ENCODE peak calls at places on chromosomes 11 and 22, in five cellular contexts. Y, G, Q, N and T are unnamed samples.

GRCh38 chr11:2570841-2571597 is 126.2 kb downstream of the KCNQ1 start:
- DNase-seq in G (no peak), N (peak; percentile 46), Y (peak; percentile 7), Q (no peak), T (no peak)

GRCh38 chr11:130671801-130672700 is 223.6 kb downstream of the ADAMTS15 start:
- DNase-seq in Q (peak; percentile 83), N (no peak), Y (peak; percentile 66), G (peak; percentile 13), T (peak; percentile 86)

GRCh38 chr11:94519478-94520084 is 7.3 kb downstream of the C11orf97 start:
- DNase-seq in Q (no peak), G (no peak), Y (no peak), N (no peak), T (no peak)

GRCh38 chr22:48639896-48640732 is 1187.6 kb downstream of the BRD1 start:
- DNase-seq in Y (no peak), Q (no peak), N (no peak), G (no peak), T (no peak)

GRCh38 chr11:107577312-107577711 is 11.8 kb upstream of the ALKBH8 start:
- DNase-seq in Q (no peak), G (no peak), Y (no peak), N (no peak), T (no peak)

GRCh38 chr11:61890536-61891330 is 612 bp downstream of the FADS3 start:
- DNase-seq in Y (peak; percentile 74), Q (peak; percentile 48), N (peak; percentile 75), G (peak; percentile 50), T (peak; percentile 52)

GRCh38 chr22:42842658-42843370 is 14.3 kb downstream of the ARFGAP3 start:
- DNase-seq in N (no peak), Y (no peak), G (no peak), Q (no peak), T (no peak)

GRCh38 chr22:28029201-28029948 is 110.3 kb upstream of the PITPNB start:
- DNase-seq in Q (peak; percentile 70), G (peak; percentile 35), N (no peak), Y (peak; percentile 92), T (peak; percentile 64)

GRCh38 chr22:47274196-47274595 is 511.7 kb downstream of the TBC1D22A start:
- DNase-seq in G (no peak), N (peak; percentile 29), Y (no peak), Q (no peak), T (no peak)

GRCh38 chr11:115716577-115717214 is 212.5 kb upstream of the CADM1 start:
- DNase-seq in G (no peak), Y (no peak), N (no peak), Q (peak; percentile 28), T (peak; percentile 33)

GRCh38 chr11:10625281-10625981 is 57.0 kb upstream of the LYVE1 start:
- DNase-seq in Y (no peak), G (no peak), Q (no peak), N (no peak), T (no peak)

GRCh38 chr22:46159212-46159611 is 8.9 kb downstream of the PPARA start:
- DNase-seq in N (no peak), Y (no peak), Q (no peak), G (no peak), T (no peak)
- H3K4me1 ChIP-seq in N (peaks cover 9% of the 10 kb centered on the region), Y (peaks cover 37% of the 10 kb centered on the region), Q (peaks cover 8% of the 10 kb centered on the region), G (peaks cover 11% of the 10 kb centered on the region), T (no peaks in the 10 kb centered on the region)

DNA sequence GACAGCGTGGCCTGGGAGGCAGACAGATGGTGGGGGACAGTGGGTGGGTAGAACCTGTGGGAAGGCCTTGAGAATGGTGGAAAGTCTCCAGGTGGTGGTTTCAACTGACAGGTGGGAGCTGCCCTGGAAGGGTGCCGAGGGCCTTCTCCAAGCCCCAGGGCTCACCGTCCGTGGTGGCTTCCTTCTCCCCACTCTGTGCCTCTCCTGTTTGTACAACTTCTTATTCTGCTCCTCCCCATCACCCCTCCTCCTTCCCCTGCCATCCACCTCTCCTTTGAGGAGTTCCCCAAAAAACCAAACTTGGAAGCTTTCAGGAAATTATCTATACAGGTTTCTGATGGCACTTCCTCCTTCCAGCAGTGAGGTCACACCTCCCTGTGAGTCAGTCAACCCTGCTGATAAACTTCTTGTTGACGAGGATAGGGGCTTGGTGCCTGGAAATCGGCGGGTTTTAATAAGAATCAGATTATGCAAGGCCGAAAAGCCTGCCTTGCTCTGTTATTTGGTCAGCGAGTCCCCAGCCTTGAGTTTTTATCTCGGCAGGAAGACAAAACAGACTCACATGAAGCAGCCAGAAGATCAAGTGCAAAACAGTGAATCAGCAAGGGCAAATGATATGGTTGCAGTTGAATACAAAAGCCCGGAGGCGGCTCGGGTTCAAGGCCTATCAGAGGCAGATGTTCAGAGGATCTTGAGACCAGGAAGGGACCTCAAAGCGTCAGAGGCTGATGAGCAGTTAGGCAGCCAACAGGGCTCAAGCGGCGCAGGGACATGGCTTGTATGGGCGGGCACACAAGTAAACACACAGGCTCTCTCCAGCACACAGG is 9.5 kb upstream of the ST3GAL4 start:
- DNase-seq in Y (peak; percentile 69), Q (peak; percentile 58), N (peak; percentile 58), G (no peak), T (peak; percentile 68)
- H3K4me1 ChIP-seq in Y (peaks cover 38% of the 10 kb centered on the region), Q (peaks cover 44% of the 10 kb centered on the region), N (no peaks in the 10 kb centered on the region), G (peaks cover 29% of the 10 kb centered on the region), T (peaks cover 70% of the 10 kb centered on the region)

DNA sequence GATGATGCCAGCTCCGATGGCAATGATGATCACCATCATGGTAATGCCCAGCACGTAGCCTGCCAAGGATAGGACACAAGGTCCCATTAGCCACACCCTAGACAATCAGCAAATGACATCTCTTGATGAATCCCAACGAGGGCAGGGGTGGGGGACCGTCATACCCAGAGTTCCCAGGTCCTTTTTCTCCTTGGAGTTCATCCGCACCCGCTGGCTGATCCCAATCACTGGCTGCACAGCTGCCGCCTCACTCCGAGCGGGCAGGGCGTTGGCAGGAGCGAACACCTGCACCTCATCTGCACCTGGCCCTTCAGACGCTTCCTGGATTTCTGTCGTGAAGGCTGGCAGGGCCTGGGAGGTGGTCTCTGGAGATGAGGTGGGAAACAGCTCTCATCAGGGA is 3.0 kb downstream of the PIK3IP1 start:
- DNase-seq in N (peak; percentile 86), Y (no peak), Q (no peak), G (no peak), T (no peak)
- H3K4me1 ChIP-seq in N (peaks cover 33% of the 10 kb centered on the region), Y (peaks cover 33% of the 10 kb centered on the region), Q (peaks cover 36% of the 10 kb centered on the region), G (peaks cover 17% of the 10 kb centered on the region), T (peaks cover 56% of the 10 kb centered on the region)

DNA sequence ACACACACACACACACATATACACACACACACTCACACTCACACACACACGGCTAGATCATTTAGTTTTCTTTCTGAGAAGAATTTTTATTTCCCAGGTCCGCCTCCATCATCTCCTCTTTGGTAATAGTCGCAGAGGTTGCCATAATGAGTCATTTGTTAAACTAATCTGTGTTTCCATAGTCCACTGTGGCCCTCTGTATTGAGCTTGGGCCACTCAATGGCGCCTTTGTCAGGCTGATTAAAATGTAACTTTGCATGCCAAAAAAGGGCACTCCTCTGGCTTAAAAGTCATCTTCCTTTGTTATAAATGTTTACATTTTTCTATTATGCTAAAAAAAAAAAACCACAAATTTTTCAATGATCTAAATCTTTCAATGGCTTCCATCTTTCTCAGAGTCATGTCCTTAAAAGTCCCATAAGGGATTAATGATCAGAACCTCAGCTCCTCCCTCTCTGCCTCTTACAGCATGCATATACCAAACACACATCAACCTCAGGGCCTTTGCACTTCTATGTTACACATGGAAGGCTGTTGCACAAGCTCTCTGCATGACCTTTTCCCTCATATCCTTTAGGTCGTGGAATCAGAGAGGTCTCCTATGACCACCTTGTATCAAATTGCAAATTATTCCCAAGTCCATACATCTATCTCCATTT is 35.3 kb downstream of the EHF start:
- DNase-seq in Y (no peak), N (no peak), G (no peak), Q (no peak), T (no peak)
- H3K4me1 ChIP-seq in Y (peaks cover 49% of the 10 kb centered on the region), N (no peaks in the 10 kb centered on the region), G (peaks cover 51% of the 10 kb centered on the region), Q (no peaks in the 10 kb centered on the region), T (peaks cover 16% of the 10 kb centered on the region)

DNA sequence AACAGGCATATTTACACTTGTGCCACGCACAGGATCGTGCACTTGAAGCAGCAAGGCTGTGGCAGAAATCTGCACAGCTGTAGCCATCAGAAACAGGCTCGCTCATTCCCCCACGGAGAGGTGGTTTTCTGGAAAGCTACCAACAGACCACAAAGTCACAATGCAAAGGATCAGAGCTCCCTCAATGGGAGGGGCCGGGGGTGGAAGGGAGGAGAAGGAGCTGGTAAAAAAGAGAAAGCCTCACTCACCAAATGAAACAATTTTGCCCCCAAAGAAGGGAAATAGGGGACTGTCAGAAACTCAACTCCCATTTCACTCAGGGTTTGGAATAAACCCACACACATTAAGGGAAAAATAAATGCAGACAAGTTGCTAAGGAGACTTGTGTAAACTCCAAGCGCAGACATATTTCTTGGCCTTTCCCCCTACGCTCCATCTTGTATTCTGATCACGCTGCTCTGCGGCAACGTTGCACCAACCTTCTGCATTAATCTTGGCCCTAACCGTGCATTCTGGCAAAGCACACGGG is 43.2 kb upstream of the BLID start:
- DNase-seq in Y (no peak), Q (peak; percentile 19), G (peak; percentile 23), N (no peak), T (peak; percentile 12)
- H3K4me1 ChIP-seq in Y (no peaks in the 10 kb centered on the region), Q (no peaks in the 10 kb centered on the region), G (peaks cover 74% of the 10 kb centered on the region), N (no peaks in the 10 kb centered on the region), T (peaks cover 17% of the 10 kb centered on the region)

GRCh38 chr11:75568616-75569219 is 6.7 kb downstream of the SERPINH1 start:
- DNase-seq in G (no peak), Q (no peak), Y (no peak), N (no peak), T (peak; percentile 19)
- H3K4me1 ChIP-seq in G (peaks cover 27% of the 10 kb centered on the region), Q (peaks cover 69% of the 10 kb centered on the region), Y (peaks cover 29% of the 10 kb centered on the region), N (peaks cover 10% of the 10 kb centered on the region), T (peaks cover 45% of the 10 kb centered on the region)

DNA sequence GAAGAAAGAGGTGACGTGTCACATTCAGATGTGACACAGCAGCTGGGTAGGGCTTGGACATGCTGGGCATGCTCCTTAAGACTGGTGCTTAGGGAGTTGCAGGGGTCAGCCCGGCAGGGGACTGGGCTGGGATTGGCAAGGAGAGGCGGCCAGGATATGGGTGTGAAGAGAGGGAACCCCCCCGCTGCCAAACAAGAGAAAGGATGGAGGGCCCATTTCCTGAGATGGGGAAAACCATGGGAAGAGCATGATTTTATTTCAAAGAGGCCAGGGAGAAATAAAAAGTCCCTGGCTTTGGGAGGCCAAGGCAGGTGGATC is 5.3 kb downstream of the ATF4 start:
- DNase-seq in Y (no peak), G (no peak), Q (no peak), N (peak; percentile 48), T (no peak)
- H3K4me1 ChIP-seq in Y (peaks cover 79% of the 10 kb centered on the region), G (peaks cover 29% of the 10 kb centered on the region), Q (peaks cover 45% of the 10 kb centered on the region), N (peaks cover 62% of the 10 kb centered on the region), T (peaks cover 76% of the 10 kb centered on the region)

DNA sequence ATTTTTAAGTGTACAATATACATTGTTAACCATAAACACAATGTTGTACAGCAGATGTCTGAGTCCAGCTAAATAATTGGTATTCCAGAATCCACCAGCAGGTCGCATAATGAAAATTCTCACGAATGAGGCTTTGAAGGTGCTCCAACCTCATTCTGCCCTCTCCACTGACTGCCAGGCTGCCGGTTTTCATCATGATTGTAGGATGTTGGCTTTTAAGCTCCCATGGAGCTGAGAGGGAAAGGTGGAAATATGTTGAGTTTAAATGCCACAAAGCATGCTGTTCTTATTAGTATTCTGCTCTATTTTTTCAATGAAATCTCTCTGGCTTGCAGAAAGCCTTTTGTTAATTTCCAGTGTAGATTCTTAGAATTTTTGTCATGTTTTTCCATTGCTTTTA is 337.2 kb upstream of the DDI1 start:
- DNase-seq in Y (no peak), N (no peak), Q (no peak), G (no peak), T (no peak)
- H3K4me1 ChIP-seq in Y (peaks cover 10% of the 10 kb centered on the region), N (no peaks in the 10 kb centered on the region), Q (peaks cover 9% of the 10 kb centered on the region), G (peaks cover 13% of the 10 kb centered on the region), T (peaks cover 7% of the 10 kb centered on the region)